ENCODE peak calls at places on chromosomes 7 and 10, in eight cellular contexts. A is neural crest cell, Z is GM20000, K is AG04449, I is upper lobe of right lung, L is transverse colon, X is pancreas, G is AG10803. V is an unnamed sample.

GRCh38 chr7:65287023-65287422 is 86.6 kb upstream of the ZNF92 start:
- DNase-seq in A (no peak), Z (no peak), K (no peak), I (no peak), L (no peak), X (no peak), G (peak), V (no peak)

GRCh38 chr10:124183617-124184016 is 90.2 kb upstream of the CHST15 start:
- DNase-seq in A (no peak), Z (no peak), K (no peak), I (no peak), L (no peak), X (no peak), G (no peak), V (no peak)

GRCh38 chr10:100562806-100563293 is 27.1 kb downstream of the HIF1AN start:
- DNase-seq in A (peak), Z (peak), K (no peak), I (no peak), L (no peak), X (no peak), G (peak), V (no peak)

GRCh38 chr10:132270256-132270655 is 37.5 kb downstream of the STK32C start:
- DNase-seq in A (no peak), Z (no peak), K (no peak), I (no peak), L (no peak), X (no peak), G (no peak), V (no peak)

GRCh38 chr10:131021246-131021895 is 290.1 kb downstream of the TCERG1L start:
- DNase-seq in A (no peak), Z (no peak), K (no peak), I (peak), L (no peak), X (peak), G (no peak), V (no peak)

GRCh38 chr7:138551102-138551501 is 91.0 kb downstream of the TRIM24 start:
- DNase-seq in A (no peak), Z (no peak), K (no peak), I (no peak), L (no peak), X (no peak), G (no peak), V (no peak)

GRCh38 chr10:103609231-103610082 is 116.0 kb downstream of the NEURL1 start:
- DNase-seq in A (no peak), Z (no peak), K (no peak), I (no peak), L (no peak), X (peak), G (no peak), V (no peak)

GRCh38 chr7:117068511-117069155 is 115.3 kb downstream of the ST7 start:
- DNase-seq in A (no peak), Z (no peak), K (no peak), I (no peak), L (no peak), X (no peak), G (no peak), V (no peak)

GRCh38 chr10:48701941-48702340 is 17.3 kb downstream of the WDFY4 start:
- DNase-seq in A (no peak), Z (no peak), K (no peak), I (no peak), L (no peak), X (no peak), G (no peak), V (no peak)

GRCh38 chr10:81928119-81928518 is 53.1 kb downstream of the NRG3 start:
- DNase-seq in A (no peak), Z (no peak), K (no peak), I (no peak), L (no peak), X (no peak), G (no peak), V (no peak)

GRCh38 chr7:86692755-86693154 is 49.0 kb downstream of the GRM3 start:
- DNase-seq in A (no peak), Z (no peak), K (no peak), I (no peak), L (no peak), X (no peak), G (no peak), V (no peak)

GRCh38 chr10:91198781-91199180 is 21.7 kb upstream of the PCGF5 start:
- DNase-seq in A (no peak), Z (peak), K (no peak), I (no peak), L (no peak), X (no peak), G (peak), V (peak)

GRCh38 chr10:35217458-35217857 is 90.8 kb downstream of the CREM start:
- DNase-seq in A (no peak), Z (no peak), K (no peak), I (no peak), L (no peak), X (no peak), G (no peak), V (no peak)

GRCh38 chr10:35214607-35215020 is 88.0 kb downstream of the CREM start:
- DNase-seq in A (no peak), Z (no peak), K (no peak), I (no peak), L (no peak), X (no peak), G (no peak), V (no peak)

GRCh38 chr10:35218339-35218955 is 91.8 kb downstream of the CREM start:
- DNase-seq in A (peak), Z (peak), K (no peak), I (peak), L (peak), X (no peak), G (peak), V (no peak)

GRCh38 chr10:35215107-35215506 is 88.5 kb downstream of the CREM start:
- DNase-seq in A (no peak), Z (no peak), K (no peak), I (no peak), L (no peak), X (no peak), G (no peak), V (no peak)

GRCh38 chr10:35216303-35216905 is 89.8 kb downstream of the CREM start:
- DNase-seq in A (no peak), Z (no peak), K (no peak), I (no peak), L (peak), X (no peak), G (no peak), V (no peak)
- TF ChIP-seq CTCF in A (no peak), Z (no peak), K (no peak), I (no peak), L (no peak), X (no peak), G (no peak), V (no peak)

DNA sequence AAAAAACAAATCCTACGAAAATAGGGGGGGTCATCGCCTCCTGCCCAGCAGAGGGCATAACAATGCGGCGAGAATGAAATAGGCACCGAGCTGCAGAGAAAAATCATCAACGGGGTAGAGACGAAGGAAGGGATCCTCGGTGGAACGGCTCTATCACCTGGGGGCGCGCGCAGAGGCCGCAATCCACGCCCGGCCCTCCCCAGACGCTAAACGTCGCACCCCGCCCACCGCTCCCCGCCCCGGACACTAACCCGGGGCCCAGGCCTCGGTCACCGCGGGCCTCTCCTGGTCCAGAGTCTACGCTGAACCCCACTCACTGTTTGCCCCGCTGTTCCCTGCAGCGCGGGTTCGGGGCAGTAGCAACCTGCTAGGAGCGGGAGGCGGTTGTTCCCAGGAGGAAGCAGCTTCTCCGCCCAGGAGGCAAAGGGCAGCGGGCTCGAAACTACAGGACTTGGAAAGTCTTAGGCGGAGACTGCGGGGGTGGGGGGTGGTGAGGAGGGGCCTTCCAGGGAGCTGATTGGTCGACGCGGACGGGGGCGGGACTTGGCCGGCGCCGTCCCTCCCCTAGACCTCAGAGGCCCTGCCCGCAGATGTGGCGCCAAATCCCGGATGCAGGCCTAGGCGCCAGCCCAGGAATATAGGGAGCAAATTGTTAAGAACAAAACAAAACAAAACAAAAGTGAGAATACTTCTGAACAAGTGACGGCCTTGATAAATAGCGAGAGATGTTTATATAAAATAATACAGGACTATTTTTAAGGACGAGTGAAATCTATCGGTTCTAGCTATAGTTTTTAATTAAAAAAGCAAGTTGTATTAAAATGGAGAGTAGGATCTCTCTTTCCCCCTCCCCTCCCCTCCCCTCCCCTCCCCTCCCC is at the start of gene TCAF1:
- DNase-seq in A (peak), Z (peak), K (peak), I (peak), L (peak), X (peak), G (peak), V (peak)
- TF ChIP-seq CTCF in A (peak), Z (peak), K (peak), I (peak), L (peak), X (no peak), G (peak), V (no peak)

GRCh38 chr7:140638311-140638791 is 2.3 kb downstream of the DENND2A start:
- DNase-seq in A (no peak), Z (no peak), K (no peak), I (no peak), L (no peak), X (no peak), G (peak), V (no peak)
- TF ChIP-seq CTCF in A (no peak), Z (no peak), K (peak), I (no peak), L (no peak), X (no peak), G (peak), V (no peak)

GRCh38 chr10:52951819-52952218 is 179.2 kb upstream of the MBL2 start:
- DNase-seq in A (peak), Z (peak), K (no peak), I (no peak), L (peak), X (no peak), G (no peak), V (peak)

GRCh38 chr10:52954407-52954806 is 181.8 kb upstream of the MBL2 start:
- DNase-seq in A (no peak), Z (no peak), K (no peak), I (no peak), L (no peak), X (no peak), G (no peak), V (no peak)

GRCh38 chr10:52952391-52953079 is 180.0 kb upstream of the MBL2 start:
- DNase-seq in A (no peak), Z (no peak), K (no peak), I (no peak), L (no peak), X (no peak), G (no peak), V (no peak)

GRCh38 chr10:52950578-52950977 is 178.0 kb upstream of the MBL2 start:
- DNase-seq in A (no peak), Z (no peak), K (no peak), I (no peak), L (no peak), X (no peak), G (no peak), V (no peak)

DNA sequence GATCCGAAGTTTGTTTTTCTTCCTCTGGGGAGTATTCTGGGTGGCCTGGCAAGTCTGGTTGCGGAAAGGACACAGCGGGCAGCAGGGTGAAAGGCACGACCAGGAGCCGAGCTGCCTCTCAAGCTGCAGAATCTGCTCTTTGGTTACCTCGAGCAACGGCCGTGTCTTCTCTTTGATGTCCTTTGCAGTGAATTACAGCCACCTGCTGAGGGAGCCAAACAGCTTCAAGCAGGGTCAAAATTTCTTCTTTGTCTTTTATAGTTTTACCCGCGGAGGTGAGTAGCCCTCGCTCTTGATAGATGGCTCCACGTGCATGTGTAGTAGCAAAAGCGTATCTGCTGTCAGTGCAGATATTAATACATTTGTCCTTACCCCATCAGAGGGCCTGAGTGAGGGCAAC is 177.3 kb upstream of the MBL2 start:
- DNase-seq in A (no peak), Z (no peak), K (no peak), I (no peak), L (peak), X (no peak), G (no peak), V (no peak)
- TF ChIP-seq CTCF in A (peak), Z (no peak), K (no peak), I (no peak), L (peak), X (no peak), G (no peak), V (no peak)

GRCh38 chr10:3068201-3068967 is 1.0 kb downstream of the PFKP start:
- DNase-seq in A (peak), Z (peak), K (no peak), I (peak), L (peak), X (peak), G (peak), V (peak)
- TF ChIP-seq CTCF in A (peak), Z (no peak), K (peak), I (peak), L (peak), X (no peak), G (peak), V (no peak)

GRCh38 chr10:785539-786214 is 96.2 kb upstream of the DIP2C start:
- DNase-seq in A (no peak), Z (peak), K (no peak), I (no peak), L (no peak), X (no peak), G (no peak), V (no peak)

GRCh38 chr10:782751-783648 is 93.5 kb upstream of the DIP2C start:
- DNase-seq in A (peak), Z (peak), K (no peak), I (peak), L (peak), X (no peak), G (no peak), V (no peak)

GRCh38 chr10:784377-784758 is 94.9 kb upstream of the DIP2C start:
- DNase-seq in A (peak), Z (peak), K (no peak), I (peak), L (peak), X (peak), G (peak), V (no peak)

GRCh38 chr10:786666-787512 is 97.4 kb upstream of the DIP2C start:
- DNase-seq in A (no peak), Z (no peak), K (no peak), I (no peak), L (no peak), X (peak), G (no peak), V (no peak)

DNA sequence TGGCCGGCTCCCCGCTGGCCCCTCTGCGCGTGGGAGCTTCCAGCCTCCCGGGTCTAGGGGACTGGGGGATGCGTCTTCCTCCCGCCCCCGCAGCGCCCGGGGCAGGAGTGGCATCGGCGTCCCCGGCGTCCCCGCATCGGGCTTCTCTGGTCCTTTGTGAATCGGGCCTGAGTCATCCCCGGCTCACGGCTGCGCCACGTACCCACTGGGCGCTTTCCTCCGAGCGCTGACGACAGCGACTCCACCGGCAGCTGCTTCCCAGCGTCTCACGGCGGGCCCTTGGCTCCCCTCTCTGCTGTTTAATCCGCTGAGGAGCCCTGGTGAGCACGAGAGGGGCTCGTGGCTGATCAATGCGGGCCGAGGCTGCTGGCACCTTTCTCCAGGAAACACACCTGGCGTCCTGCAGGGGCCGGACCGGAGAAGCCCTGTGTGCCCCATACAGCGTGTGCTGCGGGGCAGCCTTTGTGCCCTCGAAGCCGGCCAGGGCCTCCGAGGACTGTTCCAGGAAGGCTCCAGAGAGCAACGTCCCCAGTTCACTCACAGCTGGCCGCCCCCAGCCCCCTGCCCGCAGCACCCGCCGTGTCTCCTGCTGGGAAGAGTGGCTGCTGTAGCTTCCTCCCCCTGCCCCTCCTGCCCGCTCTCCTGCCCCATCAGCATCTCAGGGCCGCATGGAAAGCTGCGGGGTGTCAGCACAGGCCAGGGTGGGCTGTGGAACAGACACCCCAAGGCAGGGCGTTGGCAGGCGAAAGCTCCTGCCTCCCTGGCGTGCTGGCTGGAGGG is 95.5 kb upstream of the DIP2C start:
- DNase-seq in A (peak), Z (peak), K (peak), I (peak), L (peak), X (peak), G (peak), V (peak)
- TF ChIP-seq CTCF in A (peak), Z (no peak), K (peak), I (no peak), L (no peak), X (no peak), G (peak), V (no peak)

GRCh38 chr7:16795624-16796023 is 9.2 kb downstream of the AGR2 start:
- DNase-seq in A (no peak), Z (no peak), K (no peak), I (no peak), L (no peak), X (no peak), G (no peak), V (no peak)

GRCh38 chr7:16791071-16791470 is 13.7 kb downstream of the AGR2 start:
- DNase-seq in A (no peak), Z (no peak), K (no peak), I (no peak), L (no peak), X (no peak), G (no peak), V (no peak)

GRCh38 chr7:16792299-16792698 is 12.5 kb downstream of the AGR2 start:
- DNase-seq in A (no peak), Z (no peak), K (no peak), I (no peak), L (no peak), X (no peak), G (no peak), V (no peak)

GRCh38 chr7:16794990-16795389 is 9.8 kb downstream of the AGR2 start:
- DNase-seq in A (no peak), Z (no peak), K (no peak), I (no peak), L (no peak), X (no peak), G (no peak), V (no peak)

GRCh38 chr7:16791895-16792294 is 12.9 kb downstream of the AGR2 start:
- DNase-seq in A (no peak), Z (no peak), K (no peak), I (no peak), L (no peak), X (no peak), G (no peak), V (no peak)
- TF ChIP-seq CTCF in A (no peak), Z (no peak), K (no peak), I (no peak), L (no peak), X (no peak), G (no peak), V (no peak)

GRCh38 chr10:6254200-6254599 is 51.5 kb downstream of the PFKFB3 start:
- DNase-seq in A (no peak), Z (no peak), K (no peak), I (no peak), L (no peak), X (no peak), G (no peak), V (no peak)
- TF ChIP-seq CTCF in A (no peak), Z (no peak), K (no peak), I (no peak), L (no peak), X (no peak), G (no peak), V (no peak)

GRCh38 chr10:66999762-67000161 is 73.9 kb downstream of the LRRTM3 start:
- DNase-seq in A (no peak), Z (no peak), K (no peak), I (no peak), L (no peak), X (no peak), G (no peak), V (no peak)
- TF ChIP-seq CTCF in A (no peak), Z (no peak), K (no peak), I (no peak), L (no peak), X (no peak), G (no peak), V (no peak)